ENCODE peak calls at places on chromosomes 2 and 18, in ten cellular contexts. R is lower lobe of right lung, B is body of pancreas, J is cardiac muscle cell, V is ascending aorta, E is dorsolateral prefrontal cortex, K is psoas muscle, G is GM23248, T is brain microvascular endothelial cell, W is H9. C is an unnamed sample.

GRCh38 chr2:42338567-42339190 is 22.3 kb downstream of the COX7A2L start:
- DNase-seq in R (no peak), B (no peak), J (no peak), V (no peak), E (no peak), K (no peak), G (no peak), T (no peak), W (no peak), C (no peak)

GRCh38 chr2:235142588-235142987 is 190.8 kb downstream of the SH3BP4 start:
- DNase-seq in R (no peak), B (no peak), J (no peak), V (no peak), E (no peak), K (no peak), G (no peak), T (no peak), W (no peak), C (no peak)

GRCh38 chr2:134194519-134194918 is 59.4 kb upstream of the MGAT5 start:
- DNase-seq in R (no peak), B (no peak), J (no peak), V (no peak), E (no peak), K (no peak), G (no peak), T (no peak), W (no peak), C (no peak)

GRCh38 chr2:180029575-180029974 is 22.5 kb upstream of the CWC22 start:
- DNase-seq in R (no peak), B (no peak), J (no peak), V (no peak), E (no peak), K (no peak), G (no peak), T (no peak), W (no peak), C (no peak)

GRCh38 chr2:77778917-77779316 is 256.7 kb upstream of the LRRTM4 start:
- DNase-seq in R (no peak), B (no peak), J (no peak), V (no peak), E (no peak), K (no peak), G (no peak), T (no peak), W (no peak), C (no peak)

GRCh38 chr18:51290864-51291263 is 93.4 kb upstream of the MEX3C start:
- DNase-seq in R (no peak), B (no peak), J (peak), V (no peak), E (no peak), K (no peak), G (peak), T (no peak), W (no peak), C (no peak)

GRCh38 chr18:42274488-42275137 is 319.6 kb downstream of the PIK3C3 start:
- DNase-seq in R (no peak), B (no peak), J (peak), V (no peak), E (no peak), K (no peak), G (peak), T (peak), W (peak), C (no peak)

GRCh38 chr2:8515390-8515761 is 166.5 kb upstream of the ID2 start:
- DNase-seq in R (no peak), B (no peak), J (no peak), V (no peak), E (no peak), K (no peak), G (no peak), T (no peak), W (no peak), C (no peak)

DNA sequence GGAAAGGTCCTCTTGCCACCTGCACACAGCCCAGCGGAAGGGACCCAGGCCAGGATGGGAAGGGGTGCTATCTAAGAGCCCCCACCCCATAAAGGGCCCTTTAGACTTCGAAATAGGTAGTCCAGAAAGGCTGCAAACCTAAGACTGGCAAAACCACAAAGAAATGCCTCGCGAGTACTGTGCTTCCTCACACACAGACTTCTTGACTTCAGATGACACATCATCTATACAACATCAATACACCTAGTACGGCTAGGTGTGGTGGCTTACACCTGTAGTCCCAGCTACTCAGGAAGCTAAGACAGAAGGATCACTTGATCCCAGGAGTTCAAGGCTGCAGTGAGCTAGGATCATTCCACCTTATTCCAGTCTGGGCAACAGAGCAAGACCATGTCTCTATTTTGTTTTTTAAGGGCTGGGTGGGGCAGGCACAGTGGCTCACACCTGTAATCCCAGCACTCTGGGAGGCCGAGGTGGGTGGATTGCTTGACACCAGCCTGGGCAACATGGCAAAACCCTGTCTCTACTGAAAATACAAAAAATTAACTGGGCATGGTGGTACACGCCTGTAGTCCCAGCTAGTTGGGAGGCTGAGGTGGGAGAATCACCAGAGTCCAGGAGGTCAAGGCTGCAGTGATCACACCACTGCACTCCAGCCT is 125.8 kb downstream of the CABLES1 start:
- DNase-seq in R (no peak), B (no peak), J (no peak), V (no peak), E (no peak), K (no peak), G (no peak), T (no peak), W (no peak), C (no peak)
- H3K27ac ChIP-seq in R (peak), B (no peak), J (peak), V (peak), E (peak), K (no peak), G (no peak), T (no peak), W (no peak), C (no peak)

DNA sequence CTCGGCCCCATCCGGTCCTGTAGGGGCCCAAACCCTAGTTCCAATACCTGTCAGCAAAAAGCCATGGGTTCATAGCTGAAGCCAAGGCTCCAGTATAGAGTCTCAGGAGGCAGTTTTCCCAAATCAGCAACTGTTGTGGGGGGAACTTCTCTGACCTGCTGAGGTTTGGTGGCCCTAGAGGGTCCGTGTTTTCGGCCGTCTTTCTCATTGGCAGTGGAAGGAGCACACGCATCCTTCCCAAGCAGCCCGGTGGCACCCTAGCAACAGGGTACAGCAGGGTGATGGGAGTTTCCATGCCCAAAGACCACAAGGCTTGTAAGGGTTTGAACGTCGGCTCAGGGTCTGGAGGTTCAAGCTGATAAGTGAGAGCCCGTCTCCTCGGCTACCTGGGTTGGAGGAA is 6.6 kb downstream of the FOSL2 start:
- DNase-seq in R (no peak), B (no peak), J (no peak), V (no peak), E (no peak), K (no peak), G (no peak), T (no peak), W (no peak), C (no peak)
- H3K27ac ChIP-seq in R (no peak), B (no peak), J (no peak), V (peak), E (no peak), K (peak), G (peak), T (no peak), W (no peak), C (no peak)

GRCh38 chr18:48957136-48957535 is 6.4 kb upstream of the SMAD7 start:
- DNase-seq in R (no peak), B (no peak), J (no peak), V (no peak), E (no peak), K (no peak), G (peak), T (no peak), W (no peak), C (no peak)
- H3K27ac ChIP-seq in R (peak), B (no peak), J (no peak), V (peak), E (no peak), K (peak), G (peak), T (no peak), W (no peak), C (no peak)

DNA sequence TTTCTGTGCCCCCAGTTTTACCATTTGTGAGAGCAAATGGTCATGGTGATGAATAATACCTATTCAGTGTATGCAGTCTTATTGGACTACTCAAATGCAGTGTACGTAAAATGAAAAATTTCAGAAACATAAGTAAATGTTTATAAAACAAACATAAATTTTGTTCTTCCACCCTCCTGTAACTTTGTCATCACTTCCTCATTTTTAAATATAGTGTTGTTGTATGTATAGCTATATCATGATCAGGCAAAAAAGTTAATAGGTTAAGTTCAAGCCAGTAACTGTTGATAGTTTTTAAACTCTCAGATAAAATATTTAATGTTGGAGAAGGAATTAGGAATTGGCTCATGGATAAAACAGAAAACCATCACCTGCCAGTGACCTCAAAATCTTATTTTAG is 93.2 kb downstream of the KLF7 start:
- DNase-seq in R (no peak), B (no peak), J (no peak), V (no peak), E (no peak), K (no peak), G (no peak), T (no peak), W (no peak), C (no peak)
- H3K27ac ChIP-seq in R (no peak), B (no peak), J (no peak), V (no peak), E (peak), K (no peak), G (no peak), T (no peak), W (no peak), C (peak)

GRCh38 chr2:164993287-164994016 is 38.1 kb upstream of the SLC38A11 start:
- DNase-seq in R (no peak), B (no peak), J (no peak), V (no peak), E (no peak), K (no peak), G (no peak), T (no peak), W (no peak), C (no peak)

DNA sequence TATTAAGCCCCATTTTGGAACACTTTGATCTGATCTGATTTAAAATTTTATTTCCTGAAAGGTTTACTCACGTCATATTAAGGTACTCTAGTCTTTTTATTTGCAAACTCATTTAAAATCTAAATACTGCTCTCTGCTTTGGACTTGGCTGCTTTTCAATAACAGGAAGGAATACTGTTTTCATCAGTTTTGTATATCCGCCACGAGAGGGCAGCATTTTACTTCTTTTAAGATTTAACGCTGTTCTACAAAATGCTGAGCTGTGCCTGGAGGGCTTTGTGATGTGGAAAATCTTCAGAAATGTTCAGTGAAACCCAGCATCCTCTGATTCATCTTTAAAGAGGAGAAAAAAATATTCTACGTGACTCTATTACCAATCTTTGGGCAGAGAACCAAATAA is 37.5 kb upstream of the SLC38A11 start:
- DNase-seq in R (no peak), B (peak), J (peak), V (no peak), E (peak), K (no peak), G (peak), T (peak), W (no peak), C (peak)
- H3K27ac ChIP-seq in R (no peak), B (no peak), J (no peak), V (peak), E (no peak), K (no peak), G (no peak), T (no peak), W (no peak), C (no peak)

GRCh38 chr2:102143450-102143985 is 972 bp downstream of the IL1R1 start:
- DNase-seq in R (no peak), B (no peak), J (peak), V (no peak), E (no peak), K (no peak), G (peak), T (no peak), W (no peak), C (no peak)
- H3K27ac ChIP-seq in R (peak), B (peak), J (no peak), V (peak), E (no peak), K (peak), G (peak), T (peak), W (no peak), C (no peak)

GRCh38 chr2:66869076-66869475 is 434.2 kb downstream of the MEIS1 start:
- DNase-seq in R (no peak), B (no peak), J (peak), V (no peak), E (no peak), K (no peak), G (peak), T (peak), W (no peak), C (no peak)

GRCh38 chr2:66862871-66863650 is 428.1 kb downstream of the MEIS1 start:
- DNase-seq in R (no peak), B (no peak), J (peak), V (no peak), E (no peak), K (no peak), G (peak), T (peak), W (no peak), C (no peak)

GRCh38 chr2:66865161-66865560 is 430.2 kb downstream of the MEIS1 start:
- DNase-seq in R (no peak), B (no peak), J (no peak), V (no peak), E (no peak), K (no peak), G (peak), T (no peak), W (no peak), C (no peak)

GRCh38 chr2:66866331-66867037 is 431.6 kb downstream of the MEIS1 start:
- DNase-seq in R (no peak), B (no peak), J (no peak), V (no peak), E (no peak), K (no peak), G (no peak), T (no peak), W (no peak), C (no peak)

GRCh38 chr2:66867038-66867380 is 432.1 kb downstream of the MEIS1 start:
- DNase-seq in R (no peak), B (no peak), J (no peak), V (no peak), E (no peak), K (no peak), G (peak), T (no peak), W (no peak), C (no peak)
- H3K27ac ChIP-seq in R (no peak), B (no peak), J (no peak), V (no peak), E (no peak), K (no peak), G (no peak), T (peak), W (no peak), C (no peak)

DNA sequence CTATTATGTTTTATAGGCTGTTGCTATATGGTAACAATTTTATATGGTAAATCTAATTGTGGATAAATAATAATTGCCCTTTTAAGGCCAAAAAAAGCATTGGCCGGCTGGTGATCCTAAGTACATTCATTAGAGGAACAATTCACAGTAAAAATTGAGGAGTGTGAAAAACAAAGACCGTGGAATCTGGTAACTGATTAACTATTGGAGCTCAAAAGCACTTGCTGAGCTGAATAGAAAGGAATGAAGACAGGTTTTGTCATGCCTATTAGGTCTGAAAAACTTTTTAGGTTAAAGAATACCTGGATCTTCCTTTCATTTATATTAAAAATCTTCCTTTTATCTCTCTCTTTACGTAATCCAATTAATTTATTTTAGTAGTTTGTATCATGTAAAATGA is 18.5 kb upstream of the RBBP8 start:
- DNase-seq in R (no peak), B (no peak), J (no peak), V (no peak), E (no peak), K (no peak), G (no peak), T (no peak), W (no peak), C (no peak)
- H3K27ac ChIP-seq in R (peak), B (peak), J (no peak), V (no peak), E (no peak), K (no peak), G (no peak), T (no peak), W (no peak), C (no peak)

GRCh38 chr2:79909521-79909920 is 395.0 kb downstream of the LRRTM1 start:
- DNase-seq in R (no peak), B (no peak), J (no peak), V (no peak), E (no peak), K (no peak), G (no peak), T (no peak), W (no peak), C (no peak)
- H3K27ac ChIP-seq in R (no peak), B (no peak), J (no peak), V (no peak), E (no peak), K (no peak), G (no peak), T (no peak), W (no peak), C (no peak)

C was measured in substantia nigra.